ENCODE peak calls at places on chromosome 21, in seven cellular contexts. One of them, this sample, is unnamed.

GRCh38 chr21:28229811-28230210 is 762.9 kb downstream of the LTN1 start:
- DNase-seq in GM23338: no peak
- DNase-seq in AG04449: peak
- DNase-seq in T-helper 9 cell: no peak
- DNase-seq in stimulated activated CD4-positive, alpha-beta T cell treated with anti-CD3 and anti-CD28 coated beads, TNF-alpha, amount 100 ng/mL, for 48 hours: no peak
- DNase-seq in COR-L47: no peak
- DNase-seq in thoracic aorta: no peak
- DNase-seq in this sample: no peak

GRCh38 chr21:41751621-41752020 is 15.2 kb downstream of the RIPK4 start:
- DNase-seq in GM23338: no peak
- DNase-seq in COR-L47: no peak
- DNase-seq in AG04449: no peak
- DNase-seq in stimulated activated CD4-positive, alpha-beta T cell treated with anti-CD3 and anti-CD28 coated beads, TNF-alpha, amount 100 ng/mL, for 48 hours: no peak
- DNase-seq in thoracic aorta: no peak
- DNase-seq in T-helper 9 cell: no peak
- DNase-seq in this sample: no peak

GRCh38 chr21:28822064-28822402 is 170.6 kb downstream of the LTN1 start:
- DNase-seq in AG04449: no peak
- DNase-seq in thoracic aorta: no peak
- DNase-seq in stimulated activated CD4-positive, alpha-beta T cell treated with anti-CD3 and anti-CD28 coated beads, TNF-alpha, amount 100 ng/mL, for 48 hours: no peak
- DNase-seq in GM23338: no peak
- DNase-seq in T-helper 9 cell: no peak
- DNase-seq in COR-L47: no peak
- DNase-seq in this sample: no peak

GRCh38 chr21:33943293-33943692 is 27.7 kb upstream of the ATP5PO start:
- DNase-seq in COR-L47: peak
- DNase-seq in thoracic aorta: no peak
- DNase-seq in AG04449: no peak
- DNase-seq in stimulated activated CD4-positive, alpha-beta T cell treated with anti-CD3 and anti-CD28 coated beads, TNF-alpha, amount 100 ng/mL, for 48 hours: no peak
- DNase-seq in GM23338: no peak
- DNase-seq in T-helper 9 cell: no peak
- DNase-seq in this sample: no peak

GRCh38 chr21:42841156-42841915 is 38.0 kb downstream of the WDR4 start:
- DNase-seq in COR-L47: no peak
- DNase-seq in stimulated activated CD4-positive, alpha-beta T cell treated with anti-CD3 and anti-CD28 coated beads, TNF-alpha, amount 100 ng/mL, for 48 hours: no peak
- DNase-seq in GM23338: no peak
- DNase-seq in AG04449: no peak
- DNase-seq in T-helper 9 cell: no peak
- DNase-seq in thoracic aorta: no peak
- DNase-seq in this sample: no peak

GRCh38 chr21:45306832-45307571 is 19.3 kb upstream of the POFUT2 start:
- DNase-seq in GM23338: no peak
- DNase-seq in thoracic aorta: peak
- DNase-seq in AG04449: no peak
- DNase-seq in stimulated activated CD4-positive, alpha-beta T cell treated with anti-CD3 and anti-CD28 coated beads, TNF-alpha, amount 100 ng/mL, for 48 hours: no peak
- DNase-seq in COR-L47: no peak
- DNase-seq in T-helper 9 cell: no peak
- DNase-seq in this sample: no peak

GRCh38 chr21:44703731-44704635 is 7.0 kb downstream of the KRTAP10-12 start:
- DNase-seq in thoracic aorta: no peak
- DNase-seq in T-helper 9 cell: no peak
- DNase-seq in AG04449: no peak
- DNase-seq in stimulated activated CD4-positive, alpha-beta T cell treated with anti-CD3 and anti-CD28 coated beads, TNF-alpha, amount 100 ng/mL, for 48 hours: no peak
- DNase-seq in COR-L47: no peak
- DNase-seq in GM23338: no peak
- DNase-seq in this sample: no peak

GRCh38 chr21:42232176-42232825 is 13.4 kb downstream of the ABCG1 start:
- DNase-seq in AG04449: no peak
- DNase-seq in COR-L47: no peak
- DNase-seq in thoracic aorta: no peak
- DNase-seq in GM23338: no peak
- DNase-seq in stimulated activated CD4-positive, alpha-beta T cell treated with anti-CD3 and anti-CD28 coated beads, TNF-alpha, amount 100 ng/mL, for 48 hours: no peak
- DNase-seq in T-helper 9 cell: no peak
- DNase-seq in this sample: no peak

GRCh38 chr21:14076143-14076806 is 134.5 kb downstream of the LIPI start:
- DNase-seq in T-helper 9 cell: no peak
- DNase-seq in stimulated activated CD4-positive, alpha-beta T cell treated with anti-CD3 and anti-CD28 coated beads, TNF-alpha, amount 100 ng/mL, for 48 hours: no peak
- DNase-seq in AG04449: no peak
- DNase-seq in thoracic aorta: no peak
- DNase-seq in GM23338: no peak
- DNase-seq in COR-L47: no peak
- DNase-seq in this sample: peak

GRCh38 chr21:42063206-42063577 is 7.9 kb upstream of the UMODL1 start:
- DNase-seq in stimulated activated CD4-positive, alpha-beta T cell treated with anti-CD3 and anti-CD28 coated beads, TNF-alpha, amount 100 ng/mL, for 48 hours: no peak
- DNase-seq in thoracic aorta: no peak
- DNase-seq in T-helper 9 cell: peak
- DNase-seq in COR-L47: no peak
- DNase-seq in GM23338: no peak
- DNase-seq in AG04449: no peak
- DNase-seq in this sample: peak

GRCh38 chr21:28337319-28337718 is 655.4 kb downstream of the LTN1 start:
- DNase-seq in GM23338: peak
- DNase-seq in stimulated activated CD4-positive, alpha-beta T cell treated with anti-CD3 and anti-CD28 coated beads, TNF-alpha, amount 100 ng/mL, for 48 hours: no peak
- DNase-seq in COR-L47: peak
- DNase-seq in AG04449: no peak
- DNase-seq in T-helper 9 cell: no peak
- DNase-seq in thoracic aorta: no peak
- DNase-seq in this sample: no peak

GRCh38 chr21:43195131-43196021 is 26.6 kb downstream of the CRYAA start:
- DNase-seq in stimulated activated CD4-positive, alpha-beta T cell treated with anti-CD3 and anti-CD28 coated beads, TNF-alpha, amount 100 ng/mL, for 48 hours: no peak
- DNase-seq in AG04449: no peak
- DNase-seq in thoracic aorta: no peak
- DNase-seq in T-helper 9 cell: no peak
- DNase-seq in GM23338: no peak
- DNase-seq in COR-L47: no peak
- DNase-seq in this sample: no peak

GRCh38 chr21:16942703-16943102 is 570.1 kb upstream of the CXADR start:
- DNase-seq in GM23338: peak
- DNase-seq in AG04449: no peak
- DNase-seq in stimulated activated CD4-positive, alpha-beta T cell treated with anti-CD3 and anti-CD28 coated beads, TNF-alpha, amount 100 ng/mL, for 48 hours: no peak
- DNase-seq in COR-L47: peak
- DNase-seq in thoracic aorta: no peak
- DNase-seq in T-helper 9 cell: no peak
- DNase-seq in this sample: no peak

GRCh38 chr21:33993286-33994231 is 78.0 kb upstream of the ATP5PO start:
- DNase-seq in stimulated activated CD4-positive, alpha-beta T cell treated with anti-CD3 and anti-CD28 coated beads, TNF-alpha, amount 100 ng/mL, for 48 hours: no peak
- DNase-seq in T-helper 9 cell: no peak
- DNase-seq in thoracic aorta: no peak
- DNase-seq in GM23338: no peak
- DNase-seq in AG04449: no peak
- DNase-seq in COR-L47: no peak
- DNase-seq in this sample: no peak

GRCh38 chr21:16241500-16241963 is 511.8 kb downstream of the USP25 start:
- DNase-seq in T-helper 9 cell: no peak
- DNase-seq in thoracic aorta: no peak
- DNase-seq in COR-L47: peak
- DNase-seq in GM23338: peak
- DNase-seq in AG04449: no peak
- DNase-seq in stimulated activated CD4-positive, alpha-beta T cell treated with anti-CD3 and anti-CD28 coated beads, TNF-alpha, amount 100 ng/mL, for 48 hours: no peak
- DNase-seq in this sample: no peak

GRCh38 chr21:31326478-31327247 is 17.4 kb downstream of the TIAM1 start:
- DNase-seq in GM23338: no peak
- DNase-seq in T-helper 9 cell: no peak
- DNase-seq in thoracic aorta: no peak
- DNase-seq in stimulated activated CD4-positive, alpha-beta T cell treated with anti-CD3 and anti-CD28 coated beads, TNF-alpha, amount 100 ng/mL, for 48 hours: no peak
- DNase-seq in AG04449: no peak
- DNase-seq in COR-L47: no peak
- DNase-seq in this sample: peak

GRCh38 chr21:36695283-36695634 is 3.7 kb upstream of the SIM2 start:
- DNase-seq in AG04449: no peak
- DNase-seq in stimulated activated CD4-positive, alpha-beta T cell treated with anti-CD3 and anti-CD28 coated beads, TNF-alpha, amount 100 ng/mL, for 48 hours: no peak
- DNase-seq in thoracic aorta: no peak
- DNase-seq in T-helper 9 cell: no peak
- DNase-seq in COR-L47: no peak
- DNase-seq in GM23338: no peak
- DNase-seq in this sample: no peak

GRCh38 chr21:15964181-15964855 is 234.5 kb downstream of the USP25 start:
- DNase-seq in COR-L47: no peak
- DNase-seq in AG04449: no peak
- DNase-seq in thoracic aorta: no peak
- DNase-seq in GM23338: no peak
- DNase-seq in stimulated activated CD4-positive, alpha-beta T cell treated with anti-CD3 and anti-CD28 coated beads, TNF-alpha, amount 100 ng/mL, for 48 hours: no peak
- DNase-seq in T-helper 9 cell: no peak
- DNase-seq in this sample: no peak

GRCh38 chr21:44885615-44886014 is 12.1 kb upstream of the PTTG1IP start:
- DNase-seq in stimulated activated CD4-positive, alpha-beta T cell treated with anti-CD3 and anti-CD28 coated beads, TNF-alpha, amount 100 ng/mL, for 48 hours: no peak
- DNase-seq in AG04449: no peak
- DNase-seq in GM23338: no peak
- DNase-seq in COR-L47: no peak
- DNase-seq in thoracic aorta: no peak
- DNase-seq in T-helper 9 cell: no peak
- DNase-seq in this sample: no peak

GRCh38 chr21:43271452-43272020 is 102.7 kb downstream of the CRYAA start:
- DNase-seq in GM23338: no peak
- DNase-seq in stimulated activated CD4-positive, alpha-beta T cell treated with anti-CD3 and anti-CD28 coated beads, TNF-alpha, amount 100 ng/mL, for 48 hours: no peak
- DNase-seq in AG04449: no peak
- DNase-seq in T-helper 9 cell: no peak
- DNase-seq in COR-L47: no peak
- DNase-seq in thoracic aorta: no peak
- DNase-seq in this sample: no peak

GRCh38 chr21:45836268-45836655 is 145.3 kb upstream of the COL6A1 start:
- DNase-seq in AG04449: no peak
- DNase-seq in stimulated activated CD4-positive, alpha-beta T cell treated with anti-CD3 and anti-CD28 coated beads, TNF-alpha, amount 100 ng/mL, for 48 hours: no peak
- DNase-seq in COR-L47: no peak
- DNase-seq in thoracic aorta: no peak
- DNase-seq in T-helper 9 cell: no peak
- DNase-seq in GM23338: no peak
- DNase-seq in this sample: no peak

GRCh38 chr21:42463861-42464515 is 32.0 kb downstream of the RSPH1 start:
- DNase-seq in AG04449: no peak
- DNase-seq in GM23338: peak
- DNase-seq in T-helper 9 cell: peak
- DNase-seq in thoracic aorta: no peak
- DNase-seq in stimulated activated CD4-positive, alpha-beta T cell treated with anti-CD3 and anti-CD28 coated beads, TNF-alpha, amount 100 ng/mL, for 48 hours: no peak
- DNase-seq in COR-L47: no peak
- DNase-seq in this sample: peak

GRCh38 chr21:41759214-41759840 is 7.5 kb downstream of the RIPK4 start:
- DNase-seq in GM23338: no peak
- DNase-seq in stimulated activated CD4-positive, alpha-beta T cell treated with anti-CD3 and anti-CD28 coated beads, TNF-alpha, amount 100 ng/mL, for 48 hours: no peak
- DNase-seq in AG04449: no peak
- DNase-seq in T-helper 9 cell: no peak
- DNase-seq in thoracic aorta: no peak
- DNase-seq in COR-L47: no peak
- DNase-seq in this sample: no peak

GRCh38 chr21:14766241-14766640 is 220.1 kb upstream of the SAMSN1 start:
- DNase-seq in thoracic aorta: no peak
- DNase-seq in COR-L47: no peak
- DNase-seq in stimulated activated CD4-positive, alpha-beta T cell treated with anti-CD3 and anti-CD28 coated beads, TNF-alpha, amount 100 ng/mL, for 48 hours: no peak
- DNase-seq in AG04449: no peak
- DNase-seq in GM23338: peak
- DNase-seq in T-helper 9 cell: no peak
- DNase-seq in this sample: no peak

GRCh38 chr21:40976198-40977114 is 129.5 kb upstream of the DSCAM start:
- DNase-seq in COR-L47: no peak
- DNase-seq in GM23338: no peak
- DNase-seq in T-helper 9 cell: no peak
- DNase-seq in AG04449: no peak
- DNase-seq in stimulated activated CD4-positive, alpha-beta T cell treated with anti-CD3 and anti-CD28 coated beads, TNF-alpha, amount 100 ng/mL, for 48 hours: no peak
- DNase-seq in thoracic aorta: no peak
- DNase-seq in this sample: no peak